ENCODE peak calls at places on chromosomes 1 and 21, in four cellular contexts. A, Y, U and M are unnamed samples.
A peak's percentile ranks its signal among the peaks of the same experiment; 100 is the strongest.

GRCh38 chr1:107430540-107431228 is 289.8 kb downstream of the NTNG1 start:
- DNase-seq in A (peak; percentile 20), Y (no peak), U (peak; percentile 20), M (no peak)

GRCh38 chr1:88990426-88990825 is 2.0 kb downstream of the KYAT3 start:
- DNase-seq in A (no peak), Y (no peak), U (no peak), M (no peak)

GRCh38 chr1:230163205-230163604 is 96.2 kb downstream of the GALNT2 start:
- DNase-seq in U (no peak), A (no peak), Y (no peak), M (peak; percentile 88)

GRCh38 chr1:20726932-20727745 is 5.4 kb downstream of the SH2D5 start:
- DNase-seq in A (no peak), Y (no peak), U (peak; percentile 14), M (peak; percentile 50)

GRCh38 chr1:202162049-202162417 is 1.6 kb upstream of the PTPN7 start:
- DNase-seq in U (peak; percentile 67), A (no peak), Y (peak; percentile 35), M (no peak)

GRCh38 chr21:38269567-38269917 is 12.8 kb downstream of the KCNJ15 start:
- DNase-seq in A (no peak), Y (no peak), U (no peak), M (no peak)

GRCh38 chr1:162016616-162017015 is 7.1 kb downstream of the OLFML2B start:
- DNase-seq in U (no peak), A (no peak), Y (no peak), M (no peak)

GRCh38 chr1:192270398-192270797 is 46.4 kb upstream of the RGS21 start:
- DNase-seq in A (no peak), U (no peak), Y (no peak), M (no peak)

GRCh38 chr1:234923626-234924025 is 205.0 kb downstream of the TOMM20 start:
- DNase-seq in A (no peak), Y (no peak), U (no peak), M (no peak)

GRCh38 chr21:44711327-44712202 is at the start of gene TSPEAR:
- DNase-seq in Y (no peak), U (no peak), A (no peak), M (peak; percentile 54)

GRCh38 chr1:75615664-75616435 is 4.9 kb upstream of the SLC44A5 start:
- DNase-seq in Y (no peak), U (no peak), A (no peak), M (peak; percentile 55)

GRCh38 chr1:154352581-154353459 is 27.5 kb downstream of the ATP8B2 start:
- DNase-seq in Y (no peak), A (peak; percentile 32), U (peak; percentile 46), M (no peak)

GRCh38 chr1:181296180-181296579 is 187.1 kb upstream of the CACNA1E start:
- DNase-seq in U (no peak), A (no peak), Y (no peak), M (no peak)

GRCh38 chr1:208007938-208008342 is 97.0 kb upstream of the CD34 start:
- DNase-seq in Y (no peak), A (peak; percentile 36), U (no peak), M (no peak)

GRCh38 chr1:244391761-244392160 is 59.9 kb downstream of the ADSS2 start:
- DNase-seq in A (no peak), Y (no peak), U (no peak), M (no peak)

GRCh38 chr1:155044812-155045690 is 6.1 kb upstream of the ADAM15 start:
- DNase-seq in Y (no peak), U (peak; percentile 73), A (peak; percentile 63), M (peak; percentile 85)

GRCh38 chr1:116568925-116569490 is 1.8 kb downstream of the CD58 start:
- DNase-seq in U (no peak), Y (no peak), A (no peak), M (no peak)

GRCh38 chr21:40269239-40269638 is 402.0 kb downstream of the PCP4 start:
- DNase-seq in U (no peak), A (no peak), Y (no peak), M (no peak)

GRCh38 chr1:224726783-224727182 is 110.7 kb downstream of the CNIH3 start:
- DNase-seq in A (peak; percentile 92), Y (no peak), U (no peak), M (peak; percentile 71)

GRCh38 chr1:101235696-101236545 is 898 bp upstream of the S1PR1 start:
- DNase-seq in U (peak; percentile 79), Y (peak; percentile 61), A (peak; percentile 78), M (peak; percentile 72)

GRCh38 chr1:84253041-84253440 is 48.5 kb upstream of the SAMD13 start:
- DNase-seq in U (no peak), A (peak; percentile 19), Y (no peak), M (no peak)

GRCh38 chr21:29682800-29683199 is 257.0 kb downstream of the GRIK1 start:
- DNase-seq in U (no peak), A (no peak), Y (no peak), M (no peak)

GRCh38 chr1:84598846-84599741 is 24.9 kb upstream of the CTBS start:
- DNase-seq in A (peak; percentile 62), Y (no peak), U (no peak), M (no peak)

GRCh38 chr21:18275740-18276139 is 31.1 kb downstream of the CHODL start:
- DNase-seq in A (no peak), Y (no peak), U (no peak), M (no peak)

GRCh38 chr1:33443067-33443704 is 12.3 kb upstream of the PHC2 start:
- DNase-seq in U (no peak), A (no peak), Y (no peak), M (no peak)

GRCh38 chr1:232868793-232869491 is 63.7 kb downstream of the MAP10 start:
- DNase-seq in Y (no peak), A (peak; percentile 90), U (no peak), M (no peak)